ENCODE peak calls at places on chromosomes 16 and 17, in six cellular contexts. P is SK-N-SH, J is GM12891, X is H1, F is GM12878, W is HepG2. B is an unnamed sample.

GRCh38 chr17:30093463-30094147 is 23.0 kb upstream of the NSRP1 start:
- DNase-seq in X (no peak), P (peak; percentile 76), F (peak; percentile 32), J (peak; percentile 51), W (peak; percentile 49), B (peak; percentile 39)

GRCh38 chr16:89120281-89120680 is 26.6 kb downstream of the ACSF3 start:
- DNase-seq in W (no peak), F (no peak), X (no peak), P (no peak), J (no peak), B (no peak)

GRCh38 chr16:297832-298231 is 14.9 kb downstream of the PDIA2 start:
- DNase-seq in F (no peak), P (no peak), J (no peak), X (no peak), W (no peak), B (no peak)

GRCh38 chr16:84810518-84811273 is 9.1 kb upstream of the CRISPLD2 start:
- DNase-seq in X (no peak), J (no peak), W (no peak), P (no peak), F (peak; percentile 40), B (no peak)

GRCh38 chr17:83050651-83051422 is 28.6 kb upstream of the METRNL start:
- DNase-seq in X (no peak), F (no peak), J (no peak), P (peak; percentile 27), W (no peak), B (no peak)

GRCh38 chr16:84555418-84556196 is 51.1 kb upstream of the MEAK7 start:
- DNase-seq in P (no peak), W (no peak), F (no peak), X (no peak), J (no peak), B (no peak)

GRCh38 chr17:76193616-76194015 is 46.7 kb downstream of the RNF157 start:
- DNase-seq in P (peak; percentile 81), W (no peak), F (no peak), J (no peak), X (no peak), B (no peak)

GRCh38 chr16:29313559-29313887 is 93.0 kb downstream of the NPIPB11 start:
- DNase-seq in P (no peak), J (no peak), W (no peak), X (no peak), F (no peak), B (no peak)

GRCh38 chr17:11122908-11123307 is 118.1 kb upstream of the SHISA6 start:
- DNase-seq in F (no peak), J (no peak), P (no peak), W (no peak), X (no peak), B (no peak)

GRCh38 chr16:89383095-89384003 is 107.0 kb downstream of the ANKRD11 start:
- DNase-seq in X (no peak), J (peak; percentile 59), P (peak; percentile 89), F (no peak), W (peak; percentile 45), B (no peak)

GRCh38 chr17:21283482-21284318 is 811 bp upstream of the MAP2K3 start:
- DNase-seq in P (peak; percentile 41), X (no peak), W (no peak), J (no peak), F (no peak), B (no peak)

GRCh38 chr16:85840395-85840794 is 40.9 kb downstream of the COX4I1 start:
- DNase-seq in F (no peak), J (no peak), X (no peak), W (no peak), P (no peak), B (no peak)

GRCh38 chr16:85836706-85837582 is 37.4 kb downstream of the COX4I1 start:
- DNase-seq in F (no peak), J (no peak), X (no peak), W (no peak), P (no peak), B (no peak)

GRCh38 chr16:85838876-85839585 is 39.5 kb downstream of the COX4I1 start:
- DNase-seq in J (no peak), X (no peak), F (no peak), W (no peak), P (no peak), B (no peak)

GRCh38 chr16:85839681-85840240 is 40.3 kb downstream of the COX4I1 start:
- DNase-seq in X (no peak), F (no peak), W (no peak), J (no peak), P (no peak), B (no peak)

GRCh38 chr16:85838381-85838780 is 38.9 kb downstream of the COX4I1 start:
- DNase-seq in J (no peak), F (no peak), P (no peak), W (no peak), X (no peak), B (no peak)
- TF ChIP-seq TAF1 in J (no peak), F (no peak), P (no peak), W (no peak), X (no peak), B (no peak)

GRCh38 chr17:29010586-29010985 is 4.8 kb upstream of the SEZ6 start:
- DNase-seq in X (no peak), F (no peak), P (no peak), J (no peak), W (no peak), B (no peak)
- TF ChIP-seq TAF1 in X (no peak), F (no peak), P (no peak), J (no peak), W (no peak), B (no peak)

DNA sequence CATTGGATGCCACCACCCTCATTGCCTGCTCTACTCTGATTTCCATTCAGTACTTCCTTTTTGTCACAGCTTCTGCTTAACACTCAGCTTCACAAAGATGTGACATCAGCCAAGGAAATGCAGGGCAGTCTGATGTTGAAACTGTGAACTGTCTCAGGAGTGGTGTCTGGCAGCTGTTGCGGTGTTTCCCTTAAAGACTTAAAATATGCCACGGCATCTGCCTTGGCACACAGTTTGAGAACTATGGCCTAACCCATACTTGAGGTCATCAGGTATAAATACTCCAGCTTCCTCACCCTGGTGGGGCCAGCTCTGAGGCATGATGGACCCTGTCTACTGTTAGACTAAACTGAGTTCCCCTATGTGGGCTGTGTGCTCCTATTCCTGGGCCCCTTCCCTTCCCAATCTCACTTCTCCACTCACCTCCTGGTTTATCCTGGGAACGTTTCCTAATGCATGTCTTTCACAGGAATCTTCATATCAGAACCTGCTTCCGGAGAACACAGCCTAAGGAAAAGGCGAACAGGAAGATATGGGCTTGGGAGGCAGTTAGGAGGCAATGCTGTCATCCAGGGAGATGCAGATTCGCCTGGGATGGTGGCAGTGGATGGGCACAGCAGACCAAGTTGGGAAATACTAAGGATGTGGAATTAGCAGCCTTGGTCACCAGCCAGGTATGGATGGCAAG is 96.5 kb downstream of the WSCD1 start:
- DNase-seq in J (no peak), F (no peak), P (no peak), X (no peak), W (no peak), B (no peak)
- TF ChIP-seq TAF1 in J (no peak), F (no peak), P (no peak), X (no peak), W (no peak), B (no peak)

DNA sequence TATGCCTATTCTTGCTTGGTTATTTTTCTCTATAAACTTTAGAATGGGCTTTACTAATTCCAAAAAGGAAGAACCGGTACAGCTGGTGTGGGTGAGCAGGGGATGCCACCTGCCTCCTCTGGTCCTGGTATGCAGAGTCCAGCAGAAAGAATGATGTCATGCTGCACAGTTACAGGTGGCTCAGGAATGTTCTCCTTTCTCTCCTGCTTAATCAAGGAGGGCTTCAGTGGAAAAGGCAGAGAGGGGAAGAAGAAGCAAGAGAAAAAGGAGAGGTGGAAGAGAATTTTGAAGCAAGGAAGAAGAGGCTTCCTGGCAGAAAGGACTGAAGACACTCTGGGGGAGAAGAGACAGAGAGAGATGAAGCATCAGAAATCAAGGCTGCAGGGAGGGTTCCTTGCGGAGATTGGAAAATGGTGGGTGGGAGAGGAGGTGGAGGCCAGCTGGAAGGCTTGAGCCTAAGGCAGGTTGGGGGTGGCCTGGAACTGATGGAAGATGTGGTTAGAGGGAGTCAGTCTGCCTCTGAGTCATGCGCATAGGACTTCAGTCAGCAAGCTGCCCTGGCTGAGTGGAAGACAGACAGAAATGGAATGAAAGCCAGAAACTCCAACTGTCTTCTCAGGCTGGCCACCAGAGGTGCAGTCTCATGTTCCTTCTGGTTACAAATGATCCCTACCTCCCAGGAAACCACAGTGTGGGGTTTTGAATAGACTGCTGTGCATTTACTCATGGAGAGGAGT is 64.6 kb upstream of the CRHR1 start:
- DNase-seq in F (no peak), J (no peak), W (peak; percentile 41), P (no peak), X (no peak), B (no peak)
- TF ChIP-seq TAF1 in F (no peak), J (no peak), W (no peak), P (no peak), X (no peak), B (no peak)

GRCh38 chr17:75044716-75045115 is 2.1 kb downstream of the ATP5PD start:
- DNase-seq in J (no peak), P (no peak), F (no peak), W (no peak), X (no peak), B (no peak)
- TF ChIP-seq TAF1 in J (no peak), P (no peak), F (no peak), W (no peak), X (no peak), B (no peak)

GRCh38 chr17:19716108-19717030 is at the start of gene SLC47A2:
- DNase-seq in J (no peak), F (no peak), X (no peak), P (peak; percentile 64), W (no peak), B (no peak)

GRCh38 chr17:19712436-19713004 is 3.9 kb downstream of the SLC47A2 start:
- DNase-seq in W (no peak), X (no peak), F (no peak), J (no peak), P (no peak), B (no peak)

GRCh38 chr17:19714542-19715411 is 1.6 kb downstream of the SLC47A2 start:
- DNase-seq in J (no peak), F (no peak), P (no peak), X (no peak), W (no peak), B (no peak)

GRCh38 chr17:19713901-19714361 is 2.5 kb downstream of the SLC47A2 start:
- DNase-seq in J (no peak), F (no peak), W (no peak), P (no peak), X (no peak), B (peak; percentile 17)

DNA sequence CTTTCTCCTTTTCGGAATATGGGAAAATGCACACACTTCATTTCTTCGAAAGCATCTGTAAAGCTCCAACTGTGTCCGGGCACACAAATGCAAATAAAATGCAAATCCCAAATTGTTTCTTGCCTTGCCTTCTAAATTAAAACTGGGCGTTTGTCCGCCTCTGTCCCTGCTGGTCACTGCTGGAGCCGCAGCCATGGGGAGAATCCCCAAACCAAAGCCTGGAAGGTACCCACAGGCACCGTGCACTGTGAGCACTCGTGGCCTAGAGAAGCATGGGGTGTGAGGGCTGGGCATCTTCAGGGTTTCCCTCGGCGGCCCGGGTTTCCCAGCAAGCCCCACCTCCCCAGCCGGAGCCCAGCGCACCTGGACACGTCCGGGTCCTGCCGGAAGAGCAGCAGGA is 2.9 kb downstream of the SLC47A2 start:
- DNase-seq in W (no peak), F (no peak), J (no peak), P (peak; percentile 52), X (no peak), B (no peak)
- TF ChIP-seq TAF1 in W (no peak), F (no peak), J (no peak), P (no peak), X (no peak), B (no peak)

GRCh38 chr17:39920218-39921210 is 2.1 kb upstream of the GSDMB start:
- DNase-seq in F (no peak), W (no peak), X (no peak), P (no peak), J (no peak), B (peak; percentile 54)
- TF ChIP-seq TAF1 in F (no peak), W (no peak), X (no peak), P (no peak), J (no peak), B (no peak)

B was measured in GM12892.